ENCODE peak calls at places on chromosomes 12 and 14, in eight cellular contexts. One of them, this sample, is unnamed.

GRCh38 chr12:117587646-117588287 is 226.3 kb upstream of the NOS1 start:
- DNase-seq in BJ: no peak
- DNase-seq in A549: peak; percentile 77
- DNase-seq in hepatocyte: peak; percentile 70
- DNase-seq in AG10803: peak; percentile 31
- DNase-seq in IMR-90: no peak
- DNase-seq in transverse colon: peak; percentile 48
- DNase-seq in esophagus squamous epithelium: no peak
- DNase-seq in this sample: peak; percentile 65

GRCh38 chr12:99066726-99067125 is 421.6 kb downstream of the APAF1 start:
- DNase-seq in BJ: no peak
- DNase-seq in A549: no peak
- DNase-seq in hepatocyte: no peak
- DNase-seq in AG10803: no peak
- DNase-seq in IMR-90: no peak
- DNase-seq in transverse colon: no peak
- DNase-seq in esophagus squamous epithelium: no peak
- DNase-seq in this sample: no peak

GRCh38 chr12:125890983-125891382 is 825.7 kb downstream of the AACS start:
- DNase-seq in BJ: no peak
- DNase-seq in A549: no peak
- DNase-seq in hepatocyte: no peak
- DNase-seq in AG10803: no peak
- DNase-seq in IMR-90: no peak
- DNase-seq in transverse colon: no peak
- DNase-seq in esophagus squamous epithelium: no peak
- DNase-seq in this sample: no peak

GRCh38 chr12:112285600-112286401 is 96.4 kb downstream of the HECTD4 start:
- DNase-seq in BJ: no peak
- DNase-seq in A549: no peak
- DNase-seq in hepatocyte: no peak
- DNase-seq in AG10803: no peak
- DNase-seq in IMR-90: no peak
- DNase-seq in transverse colon: no peak
- DNase-seq in esophagus squamous epithelium: no peak
- DNase-seq in this sample: no peak

GRCh38 chr14:90812109-90812508 is 4.1 kb downstream of the TTC7B start:
- DNase-seq in BJ: no peak
- DNase-seq in A549: no peak
- DNase-seq in hepatocyte: no peak
- DNase-seq in AG10803: no peak
- DNase-seq in IMR-90: no peak
- DNase-seq in transverse colon: no peak
- DNase-seq in esophagus squamous epithelium: no peak
- DNase-seq in this sample: no peak

GRCh38 chr12:114687802-114688201 is 3.8 kb upstream of the TBX3 start:
- DNase-seq in BJ: no peak
- DNase-seq in A549: no peak
- DNase-seq in hepatocyte: no peak
- DNase-seq in AG10803: no peak
- DNase-seq in IMR-90: no peak
- DNase-seq in transverse colon: no peak
- DNase-seq in esophagus squamous epithelium: no peak
- DNase-seq in this sample: no peak

GRCh38 chr12:65908147-65908546 is 83.9 kb downstream of the HMGA2 start:
- DNase-seq in BJ: no peak
- DNase-seq in A549: no peak
- DNase-seq in hepatocyte: no peak
- DNase-seq in AG10803: no peak
- DNase-seq in IMR-90: no peak
- DNase-seq in transverse colon: no peak
- DNase-seq in esophagus squamous epithelium: no peak
- DNase-seq in this sample: no peak

GRCh38 chr12:46964496-46965098 is 114.8 kb upstream of the PCED1B start:
- DNase-seq in BJ: no peak
- DNase-seq in A549: no peak
- DNase-seq in hepatocyte: peak; percentile 21
- DNase-seq in AG10803: peak; percentile 88
- DNase-seq in IMR-90: peak; percentile 64
- DNase-seq in transverse colon: no peak
- DNase-seq in esophagus squamous epithelium: no peak
- DNase-seq in this sample: peak; percentile 78

GRCh38 chr14:95313707-95314106 is 6.0 kb downstream of the CLMN start:
- DNase-seq in BJ: no peak
- DNase-seq in A549: peak; percentile 51
- DNase-seq in hepatocyte: peak; percentile 81
- DNase-seq in AG10803: peak; percentile 54
- DNase-seq in IMR-90: peak; percentile 34
- DNase-seq in transverse colon: peak; percentile 77
- DNase-seq in esophagus squamous epithelium: peak; percentile 12
- DNase-seq in this sample: peak; percentile 89

GRCh38 chr12:32270818-32271710 is 128.3 kb upstream of the FGD4 start:
- DNase-seq in BJ: no peak
- DNase-seq in A549: no peak
- DNase-seq in hepatocyte: peak; percentile 44
- DNase-seq in AG10803: peak; percentile 17
- DNase-seq in IMR-90: peak; percentile 62
- DNase-seq in transverse colon: no peak
- DNase-seq in esophagus squamous epithelium: no peak
- DNase-seq in this sample: no peak

GRCh38 chr12:3436496-3437060 is 54.4 kb upstream of the PRMT8 start:
- DNase-seq in BJ: no peak
- DNase-seq in A549: no peak
- DNase-seq in hepatocyte: no peak
- DNase-seq in AG10803: no peak
- DNase-seq in IMR-90: no peak
- DNase-seq in transverse colon: no peak
- DNase-seq in esophagus squamous epithelium: no peak
- DNase-seq in this sample: no peak

GRCh38 chr12:104457746-104458644 is 1.2 kb downstream of the CHST11 start:
- DNase-seq in BJ: no peak
- DNase-seq in A549: peak; percentile 55
- DNase-seq in hepatocyte: peak; percentile 48
- DNase-seq in AG10803: peak; percentile 5
- DNase-seq in IMR-90: no peak
- DNase-seq in transverse colon: peak; percentile 31
- DNase-seq in esophagus squamous epithelium: no peak
- DNase-seq in this sample: no peak

GRCh38 chr14:63633801-63634200 is 7.9 kb downstream of the WDR89 start:
- DNase-seq in BJ: no peak
- DNase-seq in A549: no peak
- DNase-seq in hepatocyte: no peak
- DNase-seq in AG10803: no peak
- DNase-seq in IMR-90: no peak
- DNase-seq in transverse colon: no peak
- DNase-seq in esophagus squamous epithelium: no peak
- DNase-seq in this sample: peak; percentile 12

GRCh38 chr12:62767506-62767905 is 167.4 kb downstream of the PPM1H start:
- DNase-seq in BJ: no peak
- DNase-seq in A549: no peak
- DNase-seq in hepatocyte: no peak
- DNase-seq in AG10803: peak; percentile 91
- DNase-seq in IMR-90: peak; percentile 37
- DNase-seq in transverse colon: no peak
- DNase-seq in esophagus squamous epithelium: no peak
- DNase-seq in this sample: no peak

GRCh38 chr12:116360579-116361403 is 83.3 kb upstream of the MED13L start:
- DNase-seq in BJ: no peak
- DNase-seq in A549: no peak
- DNase-seq in hepatocyte: no peak
- DNase-seq in AG10803: no peak
- DNase-seq in IMR-90: no peak
- DNase-seq in transverse colon: no peak
- DNase-seq in esophagus squamous epithelium: no peak
- DNase-seq in this sample: no peak

GRCh38 chr12:105256921-105257320 is 20.9 kb upstream of the APPL2 start:
- DNase-seq in BJ: peak; percentile 92
- DNase-seq in A549: no peak
- DNase-seq in hepatocyte: no peak
- DNase-seq in AG10803: peak; percentile 95
- DNase-seq in IMR-90: peak; percentile 89
- DNase-seq in transverse colon: no peak
- DNase-seq in esophagus squamous epithelium: no peak
- DNase-seq in this sample: no peak

GRCh38 chr12:108029081-108029790 is 99.9 kb upstream of the WSCD2 start:
- DNase-seq in BJ: no peak
- DNase-seq in A549: no peak
- DNase-seq in hepatocyte: no peak
- DNase-seq in AG10803: no peak
- DNase-seq in IMR-90: no peak
- DNase-seq in transverse colon: no peak
- DNase-seq in esophagus squamous epithelium: no peak
- DNase-seq in this sample: no peak

GRCh38 chr14:29741909-29742401 is 185.7 kb downstream of the PRKD1 start:
- DNase-seq in BJ: no peak
- DNase-seq in A549: no peak
- DNase-seq in hepatocyte: no peak
- DNase-seq in AG10803: peak; percentile 76
- DNase-seq in IMR-90: peak; percentile 57
- DNase-seq in transverse colon: no peak
- DNase-seq in esophagus squamous epithelium: no peak
- DNase-seq in this sample: no peak

GRCh38 chr14:104808456-104808855 is 7.6 kb downstream of the ZBTB42 start:
- DNase-seq in BJ: no peak
- DNase-seq in A549: no peak
- DNase-seq in hepatocyte: no peak
- DNase-seq in AG10803: no peak
- DNase-seq in IMR-90: no peak
- DNase-seq in transverse colon: no peak
- DNase-seq in esophagus squamous epithelium: no peak
- DNase-seq in this sample: no peak

GRCh38 chr14:70257526-70257925 is 68.8 kb upstream of the SLC8A3 start:
- DNase-seq in BJ: no peak
- DNase-seq in A549: no peak
- DNase-seq in hepatocyte: no peak
- DNase-seq in AG10803: no peak
- DNase-seq in IMR-90: no peak
- DNase-seq in transverse colon: peak; percentile 21
- DNase-seq in esophagus squamous epithelium: no peak
- DNase-seq in this sample: no peak

GRCh38 chr12:49967042-49967776 is 5.5 kb downstream of the AQP5 start:
- DNase-seq in BJ: no peak
- DNase-seq in A549: peak; percentile 93
- DNase-seq in hepatocyte: peak; percentile 92
- DNase-seq in AG10803: peak; percentile 74
- DNase-seq in IMR-90: peak; percentile 78
- DNase-seq in transverse colon: peak; percentile 94
- DNase-seq in esophagus squamous epithelium: peak; percentile 18
- DNase-seq in this sample: peak; percentile 92

GRCh38 chr12:55188974-55189556 is 31.8 kb upstream of the OR10A7 start:
- DNase-seq in BJ: peak; percentile 19
- DNase-seq in A549: peak; percentile 43
- DNase-seq in hepatocyte: peak; percentile 85
- DNase-seq in AG10803: peak; percentile 70
- DNase-seq in IMR-90: peak; percentile 76
- DNase-seq in transverse colon: peak; percentile 12
- DNase-seq in esophagus squamous epithelium: no peak
- DNase-seq in this sample: peak; percentile 78

DNA sequence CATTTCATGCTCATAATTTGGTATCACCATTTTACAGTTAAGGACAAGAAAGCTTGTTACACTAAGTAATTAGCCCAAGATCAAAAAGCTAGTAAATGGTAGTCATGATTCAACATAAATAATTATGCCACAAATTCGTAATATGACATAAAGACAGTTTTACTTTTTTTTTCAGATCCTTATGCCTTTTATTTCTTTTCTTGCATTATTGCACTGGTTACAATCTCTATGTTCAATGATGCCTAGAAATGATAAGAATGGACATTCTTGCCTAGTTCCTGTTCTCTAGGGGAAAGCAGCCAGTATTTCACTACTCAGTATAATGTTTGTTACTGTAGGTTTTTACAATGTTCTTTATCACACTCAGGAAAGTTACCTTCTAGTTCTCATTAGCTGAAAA is 106.4 kb upstream of the ARHGAP5 start:
- DNase-seq in BJ: no peak
- DNase-seq in A549: no peak
- DNase-seq in hepatocyte: no peak
- DNase-seq in AG10803: no peak
- DNase-seq in IMR-90: no peak
- DNase-seq in transverse colon: no peak
- DNase-seq in esophagus squamous epithelium: no peak
- DNase-seq in this sample: no peak
- TF ChIP-seq CTCF in BJ: no peak
- TF ChIP-seq CTCF in A549: no peak
- TF ChIP-seq CTCF in hepatocyte: no peak
- TF ChIP-seq CTCF in AG10803: no peak
- TF ChIP-seq CTCF in IMR-90: no peak
- TF ChIP-seq CTCF in transverse colon: no peak
- TF ChIP-seq CTCF in esophagus squamous epithelium: no peak
- TF ChIP-seq CTCF in this sample: no peak

GRCh38 chr12:124423683-124424515 is 129.0 kb downstream of the RFLNA start:
- DNase-seq in BJ: no peak
- DNase-seq in A549: no peak
- DNase-seq in hepatocyte: no peak
- DNase-seq in AG10803: no peak
- DNase-seq in IMR-90: no peak
- DNase-seq in transverse colon: no peak
- DNase-seq in esophagus squamous epithelium: no peak
- DNase-seq in this sample: no peak
- H3K4me3 ChIP-seq in BJ: no peak overlapping the region
- H3K4me3 ChIP-seq in A549: peak overlapping the region; percentile 35
- H3K4me3 ChIP-seq in hepatocyte: no peak overlapping the region
- H3K4me3 ChIP-seq in AG10803: no peak overlapping the region
- H3K4me3 ChIP-seq in IMR-90: no peak overlapping the region
- H3K4me3 ChIP-seq in transverse colon: no peak overlapping the region
- H3K4me3 ChIP-seq in esophagus squamous epithelium: no peak overlapping the region
- H3K4me3 ChIP-seq in this sample: no peak overlapping the region

GRCh38 chr12:64352181-64352580 is 38.4 kb downstream of the C12orf56 start:
- DNase-seq in BJ: no peak
- DNase-seq in A549: no peak
- DNase-seq in hepatocyte: no peak
- DNase-seq in AG10803: no peak
- DNase-seq in IMR-90: no peak
- DNase-seq in transverse colon: no peak
- DNase-seq in esophagus squamous epithelium: no peak
- DNase-seq in this sample: no peak
- TF ChIP-seq CTCF in BJ: no peak
- TF ChIP-seq CTCF in A549: no peak
- TF ChIP-seq CTCF in hepatocyte: no peak
- TF ChIP-seq CTCF in AG10803: no peak
- TF ChIP-seq CTCF in IMR-90: no peak
- TF ChIP-seq CTCF in transverse colon: no peak
- TF ChIP-seq CTCF in esophagus squamous epithelium: no peak
- TF ChIP-seq CTCF in this sample: no peak

GRCh38 chr14:22494486-22495135 is 94.4 kb downstream of the DAD1 start:
- DNase-seq in BJ: no peak
- DNase-seq in A549: no peak
- DNase-seq in hepatocyte: no peak
- DNase-seq in AG10803: no peak
- DNase-seq in IMR-90: no peak
- DNase-seq in transverse colon: no peak
- DNase-seq in esophagus squamous epithelium: no peak
- DNase-seq in this sample: no peak
- H3K4me3 ChIP-seq in BJ: no peak overlapping the region
- H3K4me3 ChIP-seq in A549: no peak overlapping the region
- H3K4me3 ChIP-seq in hepatocyte: no peak overlapping the region
- H3K4me3 ChIP-seq in AG10803: no peak overlapping the region
- H3K4me3 ChIP-seq in IMR-90: no peak overlapping the region
- H3K4me3 ChIP-seq in transverse colon: no peak overlapping the region
- H3K4me3 ChIP-seq in esophagus squamous epithelium: no peak overlapping the region
- H3K4me3 ChIP-seq in this sample: no peak overlapping the region